ENCODE peak calls at places on chromosome 22, in four cellular contexts. One of them, this sample, is unnamed.

GRCh38 chr22:29151316-29151715 is 54.4 kb upstream of the EMID1 start:
- DNase-seq in endothelial cell: no peak
- DNase-seq in activated CD4-positive, alpha-beta T cell treated with anti-CD3 and anti-CD28 coated beads, Interleukin-2, amount 50 U/mL, for 48 hours: no peak
- DNase-seq in HTR-8/SVneo: no peak
- DNase-seq in this sample: no peak

GRCh38 chr22:17705565-17706450 is 67.3 kb downstream of the BCL2L13 start:
- DNase-seq in endothelial cell: no peak
- DNase-seq in activated CD4-positive, alpha-beta T cell treated with anti-CD3 and anti-CD28 coated beads, Interleukin-2, amount 50 U/mL, for 48 hours: no peak
- DNase-seq in HTR-8/SVneo: no peak
- DNase-seq in this sample: no peak

GRCh38 chr22:39284983-39285382 is 34.4 kb downstream of the RPL3 start:
- DNase-seq in endothelial cell: no peak
- DNase-seq in activated CD4-positive, alpha-beta T cell treated with anti-CD3 and anti-CD28 coated beads, Interleukin-2, amount 50 U/mL, for 48 hours: no peak
- DNase-seq in HTR-8/SVneo: no peak
- DNase-seq in this sample: no peak

GRCh38 chr22:45424241-45424731 is 10.8 kb downstream of the RIBC2 start:
- DNase-seq in endothelial cell: no peak
- DNase-seq in activated CD4-positive, alpha-beta T cell treated with anti-CD3 and anti-CD28 coated beads, Interleukin-2, amount 50 U/mL, for 48 hours: no peak
- DNase-seq in HTR-8/SVneo: no peak
- DNase-seq in this sample: no peak

GRCh38 chr22:17917490-17917983 is 106.8 kb downstream of the MICAL3 start:
- DNase-seq in endothelial cell: no peak
- DNase-seq in activated CD4-positive, alpha-beta T cell treated with anti-CD3 and anti-CD28 coated beads, Interleukin-2, amount 50 U/mL, for 48 hours: no peak
- DNase-seq in HTR-8/SVneo: no peak
- DNase-seq in this sample: no peak

GRCh38 chr22:32920032-32920628 is 118.6 kb downstream of the TIMP3 start:
- DNase-seq in endothelial cell: no peak
- DNase-seq in activated CD4-positive, alpha-beta T cell treated with anti-CD3 and anti-CD28 coated beads, Interleukin-2, amount 50 U/mL, for 48 hours: no peak
- DNase-seq in HTR-8/SVneo: no peak
- DNase-seq in this sample: no peak

GRCh38 chr22:47115921-47116320 is 353.5 kb downstream of the TBC1D22A start:
- DNase-seq in endothelial cell: no peak
- DNase-seq in activated CD4-positive, alpha-beta T cell treated with anti-CD3 and anti-CD28 coated beads, Interleukin-2, amount 50 U/mL, for 48 hours: no peak
- DNase-seq in HTR-8/SVneo: no peak
- DNase-seq in this sample: no peak

GRCh38 chr22:46561435-46561905 is 24.1 kb upstream of the CELSR1 start:
- DNase-seq in endothelial cell: no peak
- DNase-seq in activated CD4-positive, alpha-beta T cell treated with anti-CD3 and anti-CD28 coated beads, Interleukin-2, amount 50 U/mL, for 48 hours: peak
- DNase-seq in HTR-8/SVneo: no peak
- DNase-seq in this sample: no peak

GRCh38 chr22:24830205-24830979 is 24.4 kb downstream of the SGSM1 start:
- DNase-seq in endothelial cell: no peak
- DNase-seq in activated CD4-positive, alpha-beta T cell treated with anti-CD3 and anti-CD28 coated beads, Interleukin-2, amount 50 U/mL, for 48 hours: no peak
- DNase-seq in HTR-8/SVneo: no peak
- DNase-seq in this sample: no peak

GRCh38 chr22:29225422-29226090 is 19.9 kb downstream of the EMID1 start:
- DNase-seq in endothelial cell: no peak
- DNase-seq in activated CD4-positive, alpha-beta T cell treated with anti-CD3 and anti-CD28 coated beads, Interleukin-2, amount 50 U/mL, for 48 hours: no peak
- DNase-seq in HTR-8/SVneo: no peak
- DNase-seq in this sample: peak

GRCh38 chr22:38291201-38291777 is 18.5 kb upstream of the TMEM184B start:
- DNase-seq in endothelial cell: no peak
- DNase-seq in activated CD4-positive, alpha-beta T cell treated with anti-CD3 and anti-CD28 coated beads, Interleukin-2, amount 50 U/mL, for 48 hours: no peak
- DNase-seq in HTR-8/SVneo: no peak
- DNase-seq in this sample: no peak

GRCh38 chr22:44129614-44129976 is 51.1 kb upstream of the PARVG start:
- DNase-seq in endothelial cell: no peak
- DNase-seq in activated CD4-positive, alpha-beta T cell treated with anti-CD3 and anti-CD28 coated beads, Interleukin-2, amount 50 U/mL, for 48 hours: no peak
- DNase-seq in HTR-8/SVneo: no peak
- DNase-seq in this sample: peak

GRCh38 chr22:41070665-41071331 is 21.6 kb upstream of the EP300 start:
- DNase-seq in endothelial cell: no peak
- DNase-seq in activated CD4-positive, alpha-beta T cell treated with anti-CD3 and anti-CD28 coated beads, Interleukin-2, amount 50 U/mL, for 48 hours: no peak
- DNase-seq in HTR-8/SVneo: no peak
- DNase-seq in this sample: no peak

GRCh38 chr22:46931881-46932280 is 169.4 kb downstream of the TBC1D22A start:
- DNase-seq in endothelial cell: no peak
- DNase-seq in activated CD4-positive, alpha-beta T cell treated with anti-CD3 and anti-CD28 coated beads, Interleukin-2, amount 50 U/mL, for 48 hours: no peak
- DNase-seq in HTR-8/SVneo: peak
- DNase-seq in this sample: no peak

GRCh38 chr22:20128902-20129746 is 2.5 kb upstream of the ZDHHC8 start:
- DNase-seq in endothelial cell: peak
- DNase-seq in activated CD4-positive, alpha-beta T cell treated with anti-CD3 and anti-CD28 coated beads, Interleukin-2, amount 50 U/mL, for 48 hours: peak
- DNase-seq in HTR-8/SVneo: no peak
- DNase-seq in this sample: no peak

GRCh38 chr22:25627271-25627848 is 62.9 kb downstream of the GRK3 start:
- DNase-seq in endothelial cell: no peak
- DNase-seq in activated CD4-positive, alpha-beta T cell treated with anti-CD3 and anti-CD28 coated beads, Interleukin-2, amount 50 U/mL, for 48 hours: no peak
- DNase-seq in HTR-8/SVneo: no peak
- DNase-seq in this sample: no peak

GRCh38 chr22:25881353-25881752 is 139.4 kb downstream of the MYO18B start:
- DNase-seq in endothelial cell: no peak
- DNase-seq in activated CD4-positive, alpha-beta T cell treated with anti-CD3 and anti-CD28 coated beads, Interleukin-2, amount 50 U/mL, for 48 hours: no peak
- DNase-seq in HTR-8/SVneo: no peak
- DNase-seq in this sample: no peak

GRCh38 chr22:47178339-47178738 is 415.9 kb downstream of the TBC1D22A start:
- DNase-seq in endothelial cell: no peak
- DNase-seq in activated CD4-positive, alpha-beta T cell treated with anti-CD3 and anti-CD28 coated beads, Interleukin-2, amount 50 U/mL, for 48 hours: no peak
- DNase-seq in HTR-8/SVneo: no peak
- DNase-seq in this sample: no peak

GRCh38 chr22:38144025-38144405 is 33.5 kb upstream of the BAIAP2L2 start:
- DNase-seq in endothelial cell: no peak
- DNase-seq in activated CD4-positive, alpha-beta T cell treated with anti-CD3 and anti-CD28 coated beads, Interleukin-2, amount 50 U/mL, for 48 hours: no peak
- DNase-seq in HTR-8/SVneo: no peak
- DNase-seq in this sample: no peak

GRCh38 chr22:47816121-47816915 is 1053.9 kb downstream of the TBC1D22A start:
- DNase-seq in endothelial cell: no peak
- DNase-seq in activated CD4-positive, alpha-beta T cell treated with anti-CD3 and anti-CD28 coated beads, Interleukin-2, amount 50 U/mL, for 48 hours: no peak
- DNase-seq in HTR-8/SVneo: no peak
- DNase-seq in this sample: no peak

GRCh38 chr22:23533771-23534191 is 46.3 kb downstream of the IGLL1 start:
- DNase-seq in endothelial cell: no peak
- DNase-seq in activated CD4-positive, alpha-beta T cell treated with anti-CD3 and anti-CD28 coated beads, Interleukin-2, amount 50 U/mL, for 48 hours: no peak
- DNase-seq in HTR-8/SVneo: no peak
- DNase-seq in this sample: no peak